ENCODE peak calls at places on chromosomes 4 and X, in four cellular contexts. U is lower lobe of right lung, S is astrocyte of the spinal cord, O is fibroblast of pulmonary artery. X is an unnamed sample.

GRCh38 chr4:134544303-134544761 is 342.7 kb upstream of the PABPC4L start:
- DNase-seq in U (no peak), S (peak), O (peak), X (peak)

GRCh38 chr4:118823471-118823870 is 12.5 kb downstream of the SEC24D start:
- DNase-seq in O (no peak), S (no peak), U (no peak), X (no peak)

GRCh38 chrX:68440940-68441339 is 7.6 kb upstream of the OPHN1 start:
- DNase-seq in U (no peak), O (peak), S (peak), X (peak)

GRCh38 chrX:41468647-41469323 is 21.6 kb downstream of the NYX start:
- DNase-seq in S (peak), O (peak), U (no peak), X (peak)

GRCh38 chr4:11700751-11701226 is 272.1 kb upstream of the HS3ST1 start:
- DNase-seq in U (no peak), S (peak), O (no peak), X (peak)

GRCh38 chrX:11533211-11533651 is 132.5 kb downstream of the ARHGAP6 start:
- DNase-seq in U (no peak), S (peak), O (peak), X (peak)

GRCh38 chrX:19954707-19955106 is 36.2 kb downstream of the BCLAF3 start:
- DNase-seq in O (peak), U (no peak), S (no peak), X (no peak)

GRCh38 chr4:27819261-27819660 is 958.6 kb downstream of the STIM2 start:
- DNase-seq in S (peak), O (no peak), U (no peak), X (no peak)

GRCh38 chr4:82626251-82626868 is 64.6 kb upstream of the TMEM150C start:
- DNase-seq in S (no peak), O (no peak), U (no peak), X (no peak)

GRCh38 chrX:110795645-110796510 is at the start of gene CHRDL1:
- DNase-seq in O (no peak), U (peak), S (peak), X (no peak)

GRCh38 chr4:104491826-104492771 is 2.6 kb downstream of the CXXC4 start:
- DNase-seq in U (no peak), O (peak), S (peak), X (no peak)

GRCh38 chrX:39688576-39689373 is 409.0 kb downstream of the BCOR start:
- DNase-seq in U (peak), O (peak), S (peak), X (peak)

GRCh38 chrX:1481636-1482529 is 29.2 kb upstream of the ASMTL start:
- DNase-seq in S (peak), U (peak), O (peak), X (peak)

GRCh38 chr4:10951306-10951705 is 266.7 kb upstream of the CLNK start:
- DNase-seq in O (no peak), U (no peak), S (no peak), X (no peak)

GRCh38 chr4:96698891-96699290 is 859.0 kb downstream of the PDHA2 start:
- DNase-seq in S (no peak), O (no peak), U (no peak), X (no peak)

GRCh38 chr4:85672116-85672515 is 197.2 kb downstream of the ARHGAP24 start:
- DNase-seq in S (no peak), U (no peak), O (no peak), X (peak)

GRCh38 chr4:7992846-7993245 is 53.2 kb upstream of the AFAP1 start:
- DNase-seq in S (no peak), U (no peak), O (no peak), X (no peak)
- TF ChIP-seq CTCF in S (no peak), U (no peak), O (no peak), X (no peak)

GRCh38 chr4:73127839-73128448 is 58.4 kb upstream of the COX18 start:
- DNase-seq in S (no peak), U (no peak), O (peak), X (peak)
- TF ChIP-seq CTCF in S (peak), U (no peak), O (peak), X (peak)

DNA sequence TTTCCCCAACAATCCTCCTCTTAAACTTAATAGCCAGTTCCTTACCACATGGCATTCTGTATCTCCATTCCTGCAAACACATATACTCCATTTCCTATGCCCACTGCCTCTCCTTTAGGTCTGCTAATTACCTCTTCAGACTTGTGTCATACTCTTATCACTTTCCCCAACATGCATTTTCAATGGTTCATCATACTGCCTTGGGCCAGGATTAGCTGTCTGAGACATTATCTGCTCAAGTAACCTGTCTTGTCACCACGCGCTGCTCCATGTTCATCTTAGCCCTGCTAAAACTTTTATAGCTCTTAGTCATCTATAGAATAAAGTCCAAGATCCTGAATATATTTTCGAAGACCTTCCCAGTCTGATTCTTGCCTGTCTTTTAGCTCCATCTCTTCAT is 224.1 kb upstream of the GK2 start:
- DNase-seq in O (no peak), S (no peak), U (no peak), X (no peak)
- TF ChIP-seq CTCF in O (no peak), S (no peak), U (no peak), X (no peak)

GRCh38 chrX:153662266-153662665 is 11.3 kb downstream of the PNCK start:
- DNase-seq in S (no peak), O (peak), U (peak), X (peak)
- TF ChIP-seq CTCF in S (peak), O (peak), U (peak), X (peak)

GRCh38 chr4:53705972-53706371 is 114.7 kb upstream of the LNX1 start:
- DNase-seq in O (no peak), S (no peak), U (no peak), X (no peak)

GRCh38 chr4:53705151-53705764 is 114.0 kb upstream of the LNX1 start:
- DNase-seq in S (no peak), O (no peak), U (no peak), X (no peak)

GRCh38 chr4:53709693-53710092 is 118.4 kb upstream of the LNX1 start:
- DNase-seq in U (no peak), O (no peak), S (no peak), X (no peak)

GRCh38 chr4:53704329-53704728 is 113.0 kb upstream of the LNX1 start:
- DNase-seq in S (no peak), O (no peak), U (no peak), X (no peak)

DNA sequence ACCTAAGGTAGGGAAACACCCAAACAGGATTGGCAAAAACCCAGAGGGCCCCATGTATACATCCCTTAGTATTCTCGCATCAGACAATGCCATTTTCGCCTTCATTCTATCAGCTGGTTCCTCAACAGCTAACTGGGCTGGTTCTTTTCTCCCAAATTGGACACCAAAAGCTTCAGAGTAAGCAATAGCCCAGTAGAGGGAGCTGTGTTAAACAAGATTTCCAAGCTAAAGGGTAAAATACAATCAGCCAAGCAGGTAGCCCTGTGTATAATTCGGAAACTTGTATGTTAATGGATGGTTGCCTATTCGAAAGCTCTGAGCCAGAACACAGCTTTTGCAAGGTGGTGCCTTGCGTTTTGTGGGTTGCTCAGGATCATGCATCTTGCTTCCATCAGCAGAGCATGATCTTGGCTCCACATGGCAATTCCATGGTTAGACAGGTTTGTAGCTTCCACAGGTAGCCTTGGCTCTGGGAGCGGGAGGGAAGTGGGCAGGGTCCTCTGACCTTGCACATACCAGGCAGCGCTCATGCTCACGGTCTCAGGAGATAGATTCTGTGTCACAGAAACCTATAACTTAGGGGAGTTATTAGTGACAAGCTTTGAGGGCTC is 115.2 kb upstream of the LNX1 start:
- DNase-seq in U (no peak), O (peak), S (peak), X (peak)
- TF ChIP-seq CTCF in U (peak), O (peak), S (peak), X (peak)

DNA sequence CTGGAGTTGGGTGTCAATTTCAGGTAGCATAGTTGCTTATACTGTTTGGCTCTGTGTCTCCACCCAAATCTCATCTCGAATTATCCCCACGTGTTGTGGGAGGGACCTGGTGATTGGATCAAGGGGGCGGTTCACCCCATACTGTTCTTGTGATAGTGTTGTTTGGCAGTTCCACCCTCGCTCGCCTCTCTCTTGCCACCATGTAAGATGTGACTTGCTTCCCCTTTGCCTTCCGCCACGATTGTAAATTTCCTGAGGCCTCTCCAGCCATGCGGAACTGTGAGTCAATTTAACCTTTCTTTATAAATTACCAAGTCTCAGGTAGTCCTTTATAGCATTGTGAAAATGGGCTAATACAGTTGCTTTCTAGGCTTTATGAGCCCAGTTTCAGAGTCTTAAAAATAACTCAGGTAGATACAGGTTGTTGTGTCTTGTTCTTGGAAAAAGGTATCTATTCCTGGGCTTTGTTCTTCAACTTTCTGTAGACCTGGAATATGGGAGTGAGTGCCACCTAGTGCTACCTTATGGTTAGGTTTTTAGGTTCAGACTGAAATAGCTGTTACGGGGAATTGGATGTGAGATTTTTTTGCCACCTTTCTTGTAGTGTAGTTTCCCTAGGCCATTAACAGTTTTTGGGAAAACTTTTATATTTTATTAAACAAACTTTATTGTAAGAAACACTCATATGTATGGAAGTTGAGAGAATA is 15.6 kb downstream of the PGK1 start:
- DNase-seq in U (no peak), O (peak), S (no peak), X (no peak)
- TF ChIP-seq CTCF in U (no peak), O (peak), S (peak), X (no peak)